ENCODE peak calls at places on chromosomes 2 and 18, in six cellular contexts. M is A549, V is GM12878, D is K562, G is endothelial cell of umbilical vein, B is HepG2. K is an unnamed sample.

GRCh38 chr18:58671941-58672565 is 788 bp downstream of the MALT1 start:
- DNase-seq in D (no peak), G (peak), M (peak), B (no peak), V (no peak), K (peak)

GRCh38 chr18:9290171-9290570 is 44.4 kb upstream of the TWSG1 start:
- DNase-seq in V (no peak), M (no peak), G (peak), D (no peak), B (no peak), K (no peak)

GRCh38 chr18:12362473-12363174 is 14.4 kb downstream of the AFG3L2 start:
- DNase-seq in D (no peak), G (no peak), B (no peak), V (no peak), M (no peak), K (no peak)

GRCh38 chr2:38997784-38998183 is 108.1 kb downstream of the ARHGEF33 start:
- DNase-seq in D (no peak), B (peak), M (peak), V (no peak), G (peak), K (peak)

GRCh38 chr2:219245899-219246230 is 586 bp downstream of the STK16 start:
- DNase-seq in V (no peak), M (no peak), G (no peak), D (no peak), B (no peak), K (peak)

GRCh38 chr2:171571721-171572120 is 49.4 kb downstream of the CYBRD1 start:
- DNase-seq in G (no peak), B (no peak), D (no peak), V (no peak), M (no peak), K (no peak)

GRCh38 chr2:212863185-212863588 is 288.2 kb downstream of the IKZF2 start:
- DNase-seq in V (peak), M (no peak), D (peak), B (peak), G (peak), K (peak)

GRCh38 chr2:145006957-145007672 is 487.2 kb upstream of the ZEB2 start:
- DNase-seq in G (peak), D (no peak), B (no peak), M (peak), V (no peak), K (peak)

GRCh38 chr2:231769170-231770136 is 11.6 kb downstream of the PDE6D start:
- DNase-seq in B (no peak), D (no peak), V (peak), G (no peak), M (no peak), K (no peak)

GRCh38 chr2:10909050-10909995 is 2.4 kb upstream of the KCNF1 start:
- DNase-seq in V (no peak), G (peak), B (peak), D (peak), M (peak), K (peak)

GRCh38 chr18:46071894-46072867 is at the start of gene PSTPIP2:
- DNase-seq in D (peak), G (peak), B (no peak), M (no peak), V (no peak), K (no peak)

GRCh38 chr2:20522311-20522710 is 75.4 kb downstream of the RHOB start:
- DNase-seq in V (no peak), B (no peak), G (no peak), D (no peak), M (no peak), K (no peak)

GRCh38 chr18:9952633-9953416 is 39.0 kb downstream of the VAPA start:
- DNase-seq in M (no peak), G (no peak), D (peak), V (no peak), B (no peak), K (peak)

GRCh38 chr18:57844319-57844718 is 41.2 kb upstream of the ATP8B1 start:
- DNase-seq in B (no peak), G (no peak), V (no peak), D (no peak), M (no peak), K (no peak)

GRCh38 chr2:172373761-172374160 is 53.6 kb upstream of the ITGA6 start:
- DNase-seq in V (no peak), B (no peak), M (no peak), D (no peak), G (no peak), K (no peak)

GRCh38 chr18:79400091-79400590 is 4.4 kb downstream of the NFATC1 start:
- DNase-seq in B (no peak), G (no peak), M (peak), V (no peak), D (peak), K (no peak)

GRCh38 chr2:555164-555922 is 121.9 kb downstream of the TMEM18 start:
- DNase-seq in V (no peak), M (no peak), G (no peak), D (no peak), B (no peak), K (no peak)

GRCh38 chr18:25289040-25289631 is 62.8 kb downstream of the ZNF521 start:
- DNase-seq in B (no peak), V (no peak), G (peak), M (no peak), D (no peak), K (no peak)

GRCh38 chr2:105376789-105377231 is 22.0 kb downstream of the FHL2 start:
- DNase-seq in B (no peak), D (no peak), V (no peak), G (peak), M (no peak), K (no peak)

GRCh38 chr2:38439226-38439612 is 62.1 kb upstream of the ATL2 start:
- DNase-seq in M (no peak), D (no peak), V (no peak), B (no peak), G (no peak), K (no peak)

GRCh38 chr2:23720705-23721453 is 206.0 kb downstream of the ATAD2B start:
- DNase-seq in D (no peak), V (no peak), M (no peak), B (no peak), G (no peak), K (no peak)

GRCh38 chr2:71154798-71155197 is 24.4 kb downstream of the MPHOSPH10 start:
- DNase-seq in M (peak), G (no peak), D (peak), V (peak), B (peak), K (peak)

GRCh38 chr2:73003027-73003426 is 68.5 kb downstream of the SFXN5 start:
- DNase-seq in D (no peak), B (no peak), G (no peak), V (no peak), M (no peak), K (no peak)

GRCh38 chr2:215883799-215884198 is 129.6 kb downstream of the MREG start:
- DNase-seq in V (peak), B (no peak), G (no peak), D (no peak), M (no peak), K (no peak)

GRCh38 chr2:152534460-152535131 is 182.7 kb downstream of the PRPF40A start:
- DNase-seq in M (no peak), V (no peak), B (no peak), G (no peak), D (no peak), K (no peak)

GRCh38 chr2:68253211-68254068 is 1.1 kb upstream of the PPP3R1 start:
- DNase-seq in B (peak), M (no peak), G (peak), D (no peak), V (no peak), K (peak)

GRCh38 chr2:204264746-204265145 is 280.5 kb upstream of the PARD3B start:
- DNase-seq in V (no peak), D (no peak), B (no peak), M (no peak), G (no peak), K (no peak)

GRCh38 chr2:126889071-126889470 is 9.6 kb upstream of the TEX51 start:
- DNase-seq in D (no peak), B (no peak), G (no peak), V (no peak), M (no peak), K (no peak)

GRCh38 chr18:73742959-73743358 is 404.7 kb downstream of the FBXO15 start:
- DNase-seq in M (no peak), D (no peak), B (no peak), V (no peak), G (no peak), K (no peak)

GRCh38 chr2:127859712-127860085 is 1.7 kb upstream of the POLR2D start:
- DNase-seq in V (no peak), M (no peak), G (no peak), B (peak), D (peak), K (peak)

GRCh38 chr18:63142502-63143045 is 177.0 kb downstream of the BCL2 start:
- DNase-seq in D (no peak), B (no peak), V (no peak), G (no peak), M (no peak), K (no peak)

DNA sequence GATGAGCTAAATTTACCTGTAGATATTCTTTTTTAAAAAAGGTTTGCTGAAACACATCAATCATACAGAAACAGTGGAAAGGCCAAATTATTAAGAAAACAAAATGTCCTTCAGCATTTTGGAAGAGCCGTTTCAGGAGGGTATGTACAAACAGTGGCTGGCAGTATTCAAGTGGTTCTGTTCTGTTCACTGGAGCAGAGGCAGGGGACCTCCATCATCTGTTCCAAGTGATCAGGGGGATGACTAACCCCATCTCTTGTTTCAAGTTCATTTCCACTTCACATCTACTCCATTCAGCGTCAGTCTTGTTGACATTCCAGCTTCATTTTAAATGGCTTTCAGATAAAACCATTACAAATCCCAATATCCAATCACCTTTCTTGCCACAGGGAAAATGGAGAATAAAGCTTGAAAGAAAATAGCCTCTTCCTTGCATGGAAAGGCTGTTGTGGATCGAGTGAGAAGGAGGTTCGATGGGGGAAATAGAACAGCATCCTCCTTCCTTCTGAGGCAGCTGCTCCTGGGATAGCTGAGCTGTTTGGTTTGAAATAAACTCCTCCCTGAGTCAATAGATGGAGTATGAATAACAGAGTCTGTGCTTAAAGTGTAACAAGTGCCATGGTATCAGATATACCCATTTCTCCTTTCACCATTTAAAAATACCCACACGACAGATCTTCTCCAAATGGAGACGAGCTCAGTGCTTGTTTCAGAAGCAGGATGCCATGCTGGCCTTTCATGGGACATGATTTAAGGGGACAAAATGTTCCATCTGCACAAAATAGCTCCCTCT is 63.7 kb upstream of the OTOF start:
- DNase-seq in B (no peak), D (no peak), G (no peak), M (no peak), V (no peak), K (no peak)
- TF ChIP-seq MYC in B (no peak), D (no peak), G (no peak), M (no peak), V (no peak), K (no peak)

DNA sequence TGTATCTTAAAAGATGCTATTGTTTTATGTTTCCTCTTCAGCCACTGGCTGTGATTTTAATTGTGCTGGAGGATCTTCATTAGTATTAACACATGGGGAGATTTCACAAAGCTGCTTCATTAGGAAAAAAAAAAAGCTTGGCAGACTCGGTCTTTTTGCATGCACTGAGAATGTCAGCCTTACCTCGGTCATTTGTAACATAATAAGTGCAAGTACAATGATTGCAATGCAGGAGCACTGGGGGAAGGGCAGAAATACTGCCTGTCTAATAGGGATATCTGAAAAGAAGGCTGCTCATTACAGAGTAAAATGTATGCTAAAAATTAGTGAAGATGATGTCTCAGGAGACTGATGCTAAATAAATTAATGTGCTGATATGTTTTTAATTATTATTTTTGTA is 1.3 kb upstream of the BAZ2B start:
- DNase-seq in D (no peak), V (no peak), M (no peak), G (peak), B (no peak), K (no peak)
- H3K4me3 ChIP-seq in D (no peak), V (no peak), M (peak), G (no peak), B (no peak), K (no peak)

DNA sequence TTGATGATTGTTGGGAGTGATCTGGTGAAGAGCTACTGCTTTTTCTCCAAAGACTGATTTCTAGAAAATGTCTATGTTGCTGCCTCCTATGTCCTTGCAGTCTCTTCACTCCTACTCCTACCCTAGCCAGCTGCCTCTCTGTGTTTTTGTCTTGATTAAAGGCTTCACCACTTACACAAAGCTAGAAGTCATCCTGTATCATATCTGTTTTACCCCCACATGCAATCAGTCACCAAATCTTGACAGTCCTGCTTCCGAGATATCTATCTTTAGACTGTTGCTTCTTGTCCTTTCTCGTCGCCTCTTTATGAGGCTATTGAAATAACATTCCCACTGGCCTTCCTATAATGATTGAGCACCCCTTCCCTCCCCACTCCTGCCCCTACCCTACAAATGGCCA is 84.5 kb upstream of the ITGA4 start:
- DNase-seq in G (no peak), D (no peak), M (no peak), V (no peak), B (no peak), K (no peak)
- TF ChIP-seq MAX in G (no peak), D (no peak), M (no peak), V (no peak), B (no peak), K (no peak)

GRCh38 chr18:43422483-43422882 is 145.2 kb upstream of the SYT4 start:
- DNase-seq in V (no peak), M (no peak), D (no peak), B (no peak), G (no peak), K (no peak)
- TF ChIP-seq MYC in V (no peak), M (no peak), D (no peak), B (no peak), G (no peak), K (no peak)

GRCh38 chr18:33440011-33440383 is 524 bp downstream of the CCDC178 start:
- DNase-seq in V (no peak), D (peak), M (peak), B (no peak), G (peak), K (no peak)
- H3K4me3 ChIP-seq in V (no peak), D (no peak), M (peak), B (no peak), G (no peak), K (no peak)

DNA sequence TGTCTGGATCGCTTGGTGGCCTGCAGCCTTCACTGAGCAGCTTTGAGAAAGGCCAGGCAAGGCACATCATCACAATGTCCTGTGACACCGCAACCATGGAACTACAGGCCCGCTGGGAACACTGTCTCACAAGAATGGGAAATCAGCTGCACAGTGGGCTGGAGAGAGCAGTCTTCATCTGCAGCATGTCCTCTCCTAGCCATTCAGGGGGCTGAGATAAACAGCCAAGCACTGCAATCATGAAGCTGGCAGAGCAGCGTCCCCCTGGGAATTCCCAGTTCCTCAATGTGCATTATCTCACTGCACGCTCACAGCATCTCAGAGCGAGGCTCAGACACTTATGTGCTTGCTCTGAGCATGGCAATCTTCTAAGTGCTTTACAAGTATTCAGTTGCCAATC is 1.9 kb downstream of the CMPK2 start:
- DNase-seq in M (no peak), B (no peak), G (no peak), V (no peak), D (no peak), K (peak)
- TF ChIP-seq MAX in M (no peak), B (no peak), G (no peak), V (no peak), D (no peak), K (no peak)

DNA sequence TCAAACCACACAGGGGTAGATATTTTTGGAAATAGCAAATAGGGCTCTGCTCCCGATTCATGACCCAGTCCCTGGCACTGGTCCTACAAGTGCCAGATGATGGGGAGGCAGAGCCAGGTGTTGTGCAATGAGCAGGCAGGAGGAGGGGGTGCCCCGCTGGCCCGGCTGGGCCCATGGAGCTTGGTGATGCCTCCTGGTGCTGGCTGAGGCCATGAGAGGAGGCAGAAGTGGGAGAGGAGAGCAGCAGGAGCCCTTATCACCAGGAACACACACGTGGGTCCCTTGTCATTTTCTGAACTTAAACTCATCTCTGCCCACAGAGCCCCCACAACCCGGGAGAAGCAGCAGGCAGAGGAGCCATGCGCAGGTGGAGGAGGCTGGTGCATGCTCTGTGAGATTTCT is 90.5 kb upstream of the MAPK4 start:
- DNase-seq in M (no peak), G (no peak), D (no peak), V (no peak), B (no peak), K (no peak)
- TF ChIP-seq MYC in M (no peak), G (no peak), D (no peak), V (no peak), B (no peak), K (no peak)